ENCODE peak calls at places on chromosomes 1 and 21, in nine cellular contexts. K is cardiac fibroblast, S is body of pancreas, E is cardiac septum, P is fibroblast of mammary gland, F is mammary epithelial cell, O is KG1, N is tibial nerve, A is EL. H is an unnamed sample.

GRCh38 chr1:30526652-30527345 is 196.6 kb downstream of the MATN1 start:
- DNase-seq in K (no peak), S (no peak), E (peak; percentile 58), P (no peak), F (peak; percentile 14), O (no peak), N (no peak), A (no peak), H (no peak)

GRCh38 chr21:35627462-35627861 is 432.9 kb downstream of the SETD4 start:
- DNase-seq in K (no peak), S (no peak), E (no peak), P (no peak), F (no peak), O (no peak), N (no peak), A (no peak), H (no peak)

GRCh38 chr1:248924696-248925532 is 18.9 kb downstream of the PGBD2 start:
- DNase-seq in K (peak; percentile 62), S (peak; percentile 56), E (no peak), P (peak; percentile 52), F (peak; percentile 43), O (peak; percentile 62), N (no peak), A (peak; percentile 49), H (peak; percentile 33)

GRCh38 chr1:151839457-151840409 is at the start of gene C2CD4D:
- DNase-seq in K (no peak), S (peak; percentile 91), E (no peak), P (no peak), F (peak; percentile 94), O (no peak), N (no peak), A (no peak), H (peak; percentile 9)

GRCh38 chr21:41024341-41025056 is 143.5 kb upstream of the BACE2 start:
- DNase-seq in K (no peak), S (peak; percentile 53), E (no peak), P (no peak), F (peak; percentile 33), O (no peak), N (no peak), A (no peak), H (no peak)

GRCh38 chr21:43645414-43645891 is 13.8 kb downstream of the HSF2BP start:
- DNase-seq in K (peak; percentile 95), S (peak; percentile 52), E (no peak), P (peak; percentile 77), F (peak; percentile 72), O (peak; percentile 40), N (peak; percentile 67), A (peak; percentile 78), H (no peak)

GRCh38 chr1:108829498-108829916 is 27.4 kb downstream of the AKNAD1 start:
- DNase-seq in K (peak; percentile 56), S (no peak), E (no peak), P (peak; percentile 89), F (peak; percentile 46), O (no peak), N (no peak), A (peak; percentile 54), H (no peak)

GRCh38 chr1:59195151-59195550 is 101.7 kb upstream of the FGGY start:
- DNase-seq in K (no peak), S (no peak), E (no peak), P (no peak), F (no peak), O (no peak), N (no peak), A (no peak), H (no peak)

GRCh38 chr1:171939730-171940129 is 98.4 kb downstream of the DNM3 start:
- DNase-seq in K (no peak), S (no peak), E (no peak), P (no peak), F (no peak), O (no peak), N (no peak), A (no peak), H (no peak)

GRCh38 chr21:37619464-37619974 is 252.9 kb downstream of the DYRK1A start:
- DNase-seq in K (no peak), S (no peak), E (no peak), P (no peak), F (peak; percentile 79), O (no peak), N (no peak), A (no peak), H (no peak)

GRCh38 chr1:85274969-85275453 is 1.4 kb downstream of the BCL10 start:
- DNase-seq in K (peak; percentile 79), S (peak; percentile 41), E (no peak), P (peak; percentile 85), F (peak; percentile 82), O (no peak), N (no peak), A (peak; percentile 79), H (no peak)

GRCh38 chr1:86976664-86977063 is 62.2 kb downstream of the HS2ST1 start:
- DNase-seq in K (no peak), S (no peak), E (no peak), P (no peak), F (no peak), O (no peak), N (no peak), A (no peak), H (no peak)

H was measured in GM12878.